ENCODE peak calls at places on chromosomes 12 and 14, in seven cellular contexts. J is stimulated activated CD8-positive, alpha-beta memory T cell treated with anti-CD3 and anti-CD28 coated beads, Interleukin-4, amount 100 ng/mL, for 48 hours; M is kidney glomerular epithelial cell; D is adipocyte; S is mammary epithelial cell; B is AG04450; Z is progenitor cell of endocrine pancreas. Y is an unnamed sample.

GRCh38 chr14:95291859-95292542 is 27.7 kb downstream of the CLMN start:
- DNase-seq in J (peak), M (no peak), D (peak), S (peak), B (no peak), Z (no peak), Y (peak)

GRCh38 chr12:53996886-53997217 is 3.1 kb upstream of the HOXC9 start:
- DNase-seq in J (no peak), M (no peak), D (no peak), S (no peak), B (no peak), Z (no peak), Y (no peak)

GRCh38 chr12:6192604-6193380 is 7.4 kb upstream of the CD9 start:
- DNase-seq in J (no peak), M (no peak), D (no peak), S (no peak), B (no peak), Z (no peak), Y (no peak)

GRCh38 chr12:54217774-54218221 is 29.0 kb upstream of the SMUG1 start:
- DNase-seq in J (no peak), M (no peak), D (no peak), S (no peak), B (no peak), Z (no peak), Y (no peak)

GRCh38 chr12:9868271-9868815 is 811 bp downstream of the CLEC2B start:
- DNase-seq in J (no peak), M (no peak), D (no peak), S (no peak), B (no peak), Z (no peak), Y (no peak)

GRCh38 chr12:109727746-109728726 is 14.4 kb downstream of the FAM222A start:
- DNase-seq in J (no peak), M (no peak), D (no peak), S (no peak), B (no peak), Z (no peak), Y (no peak)

GRCh38 chr12:120247621-120248030 is 17.9 kb downstream of the PXN start:
- DNase-seq in J (no peak), M (peak), D (peak), S (peak), B (no peak), Z (no peak), Y (no peak)

GRCh38 chr14:61475316-61475715 is 153.9 kb downstream of the PRKCH start:
- DNase-seq in J (peak), M (peak), D (peak), S (peak), B (peak), Z (no peak), Y (peak)

GRCh38 chr14:103097244-103097993 is 2.9 kb downstream of the EXOC3L4 start:
- DNase-seq in J (no peak), M (no peak), D (no peak), S (no peak), B (no peak), Z (no peak), Y (no peak)

GRCh38 chr14:103015426-103015825 is 41.9 kb downstream of the CDC42BPB start:
- DNase-seq in J (no peak), M (no peak), D (no peak), S (no peak), B (no peak), Z (no peak), Y (no peak)

GRCh38 chr14:36214476-36215216 is 38.1 kb upstream of the PTCSC3 start:
- DNase-seq in J (no peak), M (peak), D (no peak), S (no peak), B (no peak), Z (no peak), Y (peak)

GRCh38 chr12:15532364-15532977 is 210.2 kb downstream of the PTPRO start:
- DNase-seq in J (peak), M (peak), D (peak), S (peak), B (peak), Z (no peak), Y (peak)

GRCh38 chr12:54980341-54980740 is 4.2 kb downstream of the TESPA1 start:
- DNase-seq in J (peak), M (no peak), D (no peak), S (no peak), B (no peak), Z (no peak), Y (no peak)

GRCh38 chr14:91814317-91814716 is 53.0 kb downstream of the TC2N start:
- DNase-seq in J (no peak), M (no peak), D (no peak), S (no peak), B (no peak), Z (no peak), Y (no peak)

GRCh38 chr12:32906407-32907165 is 10.0 kb upstream of the PKP2 start:
- DNase-seq in J (no peak), M (no peak), D (no peak), S (no peak), B (no peak), Z (no peak), Y (no peak)

GRCh38 chr12:10559241-10559640 is 53.6 kb downstream of the EIF2S3B start:
- DNase-seq in J (peak), M (no peak), D (no peak), S (no peak), B (no peak), Z (no peak), Y (no peak)

GRCh38 chr12:42238240-42239140 is at the start of gene YAF2:
- DNase-seq in J (peak), M (peak), D (peak), S (peak), B (peak), Z (peak), Y (peak)

GRCh38 chr12:118493962-118494361 is 117.6 kb downstream of the SUDS3 start:
- DNase-seq in J (no peak), M (no peak), D (no peak), S (no peak), B (no peak), Z (no peak), Y (no peak)

GRCh38 chr14:51244591-51244990 is 4.5 kb downstream of the TMX1 start:
- DNase-seq in J (no peak), M (no peak), D (no peak), S (no peak), B (no peak), Z (no peak), Y (no peak)

GRCh38 chr12:45191239-45191638 is 24.7 kb upstream of the ANO6 start:
- DNase-seq in J (no peak), M (no peak), D (peak), S (peak), B (no peak), Z (no peak), Y (peak)

GRCh38 chr14:41362134-41362533 is 244.5 kb upstream of the LRFN5 start:
- DNase-seq in J (no peak), M (no peak), D (no peak), S (no peak), B (no peak), Z (no peak), Y (no peak)

GRCh38 chr14:60510254-60510975 is 1.5 kb downstream of the SIX6 start:
- DNase-seq in J (no peak), M (no peak), D (no peak), S (no peak), B (no peak), Z (no peak), Y (no peak)

GRCh38 chr12:19507823-19508222 is 68.5 kb downstream of the AEBP2 start:
- DNase-seq in J (no peak), M (no peak), D (peak), S (peak), B (no peak), Z (no peak), Y (no peak)

GRCh38 chr14:79516009-79516408 is 695.3 kb downstream of the DIO2 start:
- DNase-seq in J (no peak), M (no peak), D (no peak), S (no peak), B (no peak), Z (no peak), Y (no peak)

GRCh38 chr12:51270847-51271518 is 768 bp upstream of the SMAGP start:
- DNase-seq in J (no peak), M (peak), D (peak), S (peak), B (peak), Z (no peak), Y (peak)

GRCh38 chr12:116389990-116390655 is 112.6 kb upstream of the MED13L start:
- DNase-seq in J (no peak), M (peak), D (peak), S (peak), B (peak), Z (no peak), Y (peak)

GRCh38 chr12:80273144-80273543 is 170.9 kb upstream of the PTPRQ start:
- DNase-seq in J (no peak), M (no peak), D (peak), S (no peak), B (no peak), Z (no peak), Y (no peak)

GRCh38 chr12:115354476-115354890 is 670.5 kb upstream of the TBX3 start:
- DNase-seq in J (no peak), M (no peak), D (peak), S (no peak), B (no peak), Z (no peak), Y (peak)

GRCh38 chr12:127306604-127307215 is 960.3 kb upstream of the TMEM132C start:
- DNase-seq in J (no peak), M (peak), D (peak), S (peak), B (no peak), Z (no peak), Y (peak)

GRCh38 chr12:4763549-4763948 is 43.3 kb downstream of the GALNT8 start:
- DNase-seq in J (no peak), M (no peak), D (no peak), S (no peak), B (no peak), Z (no peak), Y (peak)

GRCh38 chr12:6476496-6476895 is 6.0 kb upstream of the VAMP1 start:
- DNase-seq in J (no peak), M (peak), D (peak), S (peak), B (peak), Z (no peak), Y (peak)

GRCh38 chr14:64738306-64738879 is 34.2 kb downstream of the PLEKHG3 start:
- DNase-seq in J (no peak), M (no peak), D (no peak), S (no peak), B (no peak), Z (no peak), Y (no peak)

GRCh38 chr14:71230897-71231296 is 323.6 kb downstream of the PCNX1 start:
- DNase-seq in J (no peak), M (no peak), D (no peak), S (no peak), B (no peak), Z (no peak), Y (no peak)

GRCh38 chr14:63480599-63480998 is 62.6 kb downstream of the PPP2R5E start:
- DNase-seq in J (no peak), M (no peak), D (no peak), S (no peak), B (no peak), Z (no peak), Y (no peak)

GRCh38 chr14:106694638-106695393 is 1168.4 kb downstream of the TMEM121 start:
- DNase-seq in J (peak), M (no peak), D (no peak), S (peak), B (no peak), Z (no peak), Y (no peak)

GRCh38 chr12:3603576-3603975 is 112.6 kb downstream of the PRMT8 start:
- DNase-seq in J (no peak), M (no peak), D (no peak), S (no peak), B (no peak), Z (no peak), Y (no peak)

Y was measured in renal cortical epithelial cell.